ENCODE peak calls at places on chromosomes 4 and X, in five cellular contexts. E is NCI-H510A treated with DMSO at 0.1 percent for 48 hours, Y is stomach, M is midbrain, V is AG10803. I is an unnamed sample.
A peak's percentile ranks its signal among the peaks of the same experiment; 100 is the strongest.

GRCh38 chr4:42151568-42152506 is 618 bp downstream of the BEND4 start:
- DNase-seq in E (no peak), Y (peak; percentile 30), M (no peak), V (no peak), I (peak; percentile 9)

GRCh38 chr4:76339364-76339763 is 32.8 kb downstream of the STBD1 start:
- DNase-seq in E (no peak), Y (no peak), M (no peak), V (no peak), I (no peak)

GRCh38 chr4:182806259-182807252 is 110.6 kb downstream of the DCTD start:
- DNase-seq in E (peak; percentile 55), Y (peak; percentile 81), M (peak; percentile 75), V (peak; percentile 62), I (peak; percentile 76)

GRCh38 chr4:121256346-121256745 is 92.2 kb upstream of the TNIP3 start:
- DNase-seq in E (no peak), Y (no peak), M (no peak), V (peak; percentile 90), I (no peak)

GRCh38 chr4:6208416-6208815 is 8.1 kb upstream of the JAKMIP1 start:
- DNase-seq in E (no peak), Y (peak; percentile 23), M (no peak), V (no peak), I (no peak)

GRCh38 chr4:30726090-30726668 is 6.0 kb downstream of the PCDH7 start:
- DNase-seq in E (peak; percentile 30), Y (no peak), M (no peak), V (no peak), I (no peak)

GRCh38 chrX:3384330-3384729 is 37.9 kb upstream of the MXRA5 start:
- DNase-seq in E (no peak), Y (no peak), M (no peak), V (peak; percentile 40), I (peak; percentile 55)

GRCh38 chrX:41558531-41558930 is 111.4 kb downstream of the NYX start:
- DNase-seq in E (no peak), Y (no peak), M (peak; percentile 17), V (peak; percentile 20), I (no peak)

GRCh38 chrX:44223150-44223549 is 120.3 kb downstream of the EFHC2 start:
- DNase-seq in E (no peak), Y (peak; percentile 57), M (no peak), V (peak; percentile 42), I (peak; percentile 1)

GRCh38 chr4:53478671-53479456 is 101.4 kb downstream of the FIP1L1 start:
- DNase-seq in E (no peak), Y (no peak), M (no peak), V (peak; percentile 92), I (no peak)

GRCh38 chr4:13938299-13938698 is 310.8 kb upstream of the BOD1L1 start:
- DNase-seq in E (no peak), Y (no peak), M (no peak), V (no peak), I (no peak)

GRCh38 chr4:156255205-156255604 is 301.5 kb upstream of the CTSO start:
- DNase-seq in E (no peak), Y (no peak), M (no peak), V (no peak), I (no peak)

GRCh38 chr4:39043058-39043696 is 11.0 kb upstream of the TMEM156 start:
- DNase-seq in E (no peak), Y (no peak), M (no peak), V (no peak), I (no peak)

GRCh38 chr4:76830612-76831474 is 67.1 kb downstream of the SOWAHB start:
- DNase-seq in E (peak; percentile 54), Y (peak; percentile 61), M (no peak), V (peak; percentile 88), I (peak; percentile 39)

GRCh38 chr4:125013891-125014290 is 300.9 kb upstream of the FAT4 start:
- DNase-seq in E (peak; percentile 26), Y (no peak), M (no peak), V (peak; percentile 5), I (no peak)

GRCh38 chr4:24974252-24974580 is 56.5 kb downstream of the LGI2 start:
- DNase-seq in E (no peak), Y (no peak), M (no peak), V (no peak), I (no peak)

GRCh38 chr4:128385683-128386304 is 98.2 kb upstream of the PGRMC2 start:
- DNase-seq in E (peak; percentile 82), Y (no peak), M (no peak), V (peak; percentile 81), I (no peak)

GRCh38 chr4:3047464-3048286 is 26.7 kb downstream of the HTT-AS start:
- DNase-seq in E (peak; percentile 53), Y (peak; percentile 76), M (peak; percentile 66), V (peak; percentile 40), I (peak; percentile 76)

GRCh38 chr4:73538162-73538561 is 56.6 kb downstream of the AFM start:
- DNase-seq in E (no peak), Y (no peak), M (no peak), V (no peak), I (no peak)

GRCh38 chr4:15425520-15425919 is 2.3 kb upstream of the C1QTNF7 start:
- DNase-seq in E (no peak), Y (no peak), M (no peak), V (no peak), I (no peak)

GRCh38 chr4:135197650-135198049 is 996.1 kb upstream of the PABPC4L start:
- DNase-seq in E (no peak), Y (no peak), M (no peak), V (no peak), I (no peak)

GRCh38 chr4:41142946-41143720 is 71.2 kb downstream of the APBB2 start:
- DNase-seq in E (no peak), Y (peak; percentile 62), M (no peak), V (peak; percentile 99), I (peak; percentile 73)

GRCh38 chr4:27217261-27217769 is 356.7 kb downstream of the STIM2 start:
- DNase-seq in E (no peak), Y (no peak), M (no peak), V (peak; percentile 43), I (no peak)

GRCh38 chr4:55445921-55446577 is 50.3 kb downstream of the TMEM165 start:
- DNase-seq in E (no peak), Y (no peak), M (no peak), V (peak; percentile 89), I (no peak)

GRCh38 chr4:31193516-31193915 is 473.3 kb downstream of the PCDH7 start:
- DNase-seq in E (peak; percentile 54), Y (no peak), M (no peak), V (no peak), I (no peak)

GRCh38 chrX:138754861-138755260 is 43.3 kb upstream of the FGF13 start:
- DNase-seq in E (no peak), Y (no peak), M (no peak), V (peak; percentile 8), I (no peak)

GRCh38 chrX:276588-277171 is 4.5 kb upstream of the PLCXD1 start:
- DNase-seq in E (no peak), Y (peak; percentile 67), M (no peak), V (peak; percentile 58), I (peak; percentile 41)

GRCh38 chr4:7325541-7325940 is 109.2 kb downstream of the PSAPL1 start:
- DNase-seq in E (no peak), Y (no peak), M (no peak), V (no peak), I (no peak)

GRCh38 chr4:1731180-1731579 is 9.9 kb downstream of the TACC3 start:
- DNase-seq in E (no peak), Y (no peak), M (no peak), V (no peak), I (no peak)

GRCh38 chr4:32488690-32489089 is 1768.5 kb downstream of the PCDH7 start:
- DNase-seq in E (no peak), Y (no peak), M (no peak), V (no peak), I (no peak)